ENCODE peak calls at places on chromosomes 2 and 18, in nine cellular contexts. One of them, this sample, is unnamed.

GRCh38 chr2:47225061-47225783 is 70.1 kb upstream of the STPG4 start:
- DNase-seq in Right ventricle myocardium inferior: peak; percentile 83
- DNase-seq in kidney epithelial cell: peak; percentile 80
- DNase-seq in Daoy: peak; percentile 91
- DNase-seq in WTC11: no peak
- DNase-seq in activated CD4-positive, alpha-beta T cell treated with anti-CD3 and anti-CD28 coated beads for 24 hours: no peak
- DNase-seq in amniotic stem cell: no peak
- DNase-seq in stimulated activated CD4-positive, alpha-beta T cell treated with anti-CD3 and anti-CD28 coated beads, Interleukin-2, amount 100 ng/mL, for 48 hours: no peak
- DNase-seq in kidney: peak; percentile 96
- DNase-seq in this sample: no peak

GRCh38 chr2:111119004-111119846 is 1.5 kb upstream of the BCL2L11 start:
- DNase-seq in amniotic stem cell: no peak
- DNase-seq in kidney epithelial cell: no peak
- DNase-seq in kidney: peak; percentile 78
- DNase-seq in activated CD4-positive, alpha-beta T cell treated with anti-CD3 and anti-CD28 coated beads for 24 hours: peak; percentile 9
- DNase-seq in Daoy: no peak
- DNase-seq in stimulated activated CD4-positive, alpha-beta T cell treated with anti-CD3 and anti-CD28 coated beads, Interleukin-2, amount 100 ng/mL, for 48 hours: peak; percentile 25
- DNase-seq in Right ventricle myocardium inferior: peak; percentile 80
- DNase-seq in WTC11: peak; percentile 40
- DNase-seq in this sample: peak; percentile 17

GRCh38 chr2:24819442-24820174 is 26.4 kb downstream of the CENPO start:
- DNase-seq in stimulated activated CD4-positive, alpha-beta T cell treated with anti-CD3 and anti-CD28 coated beads, Interleukin-2, amount 100 ng/mL, for 48 hours: no peak
- DNase-seq in Daoy: no peak
- DNase-seq in kidney: peak; percentile 56
- DNase-seq in kidney epithelial cell: no peak
- DNase-seq in amniotic stem cell: no peak
- DNase-seq in Right ventricle myocardium inferior: no peak
- DNase-seq in activated CD4-positive, alpha-beta T cell treated with anti-CD3 and anti-CD28 coated beads for 24 hours: no peak
- DNase-seq in WTC11: no peak
- DNase-seq in this sample: no peak

GRCh38 chr2:61006486-61007105 is 10.9 kb upstream of the PEX13 start:
- DNase-seq in amniotic stem cell: no peak
- DNase-seq in kidney epithelial cell: no peak
- DNase-seq in Daoy: no peak
- DNase-seq in stimulated activated CD4-positive, alpha-beta T cell treated with anti-CD3 and anti-CD28 coated beads, Interleukin-2, amount 100 ng/mL, for 48 hours: no peak
- DNase-seq in activated CD4-positive, alpha-beta T cell treated with anti-CD3 and anti-CD28 coated beads for 24 hours: no peak
- DNase-seq in Right ventricle myocardium inferior: no peak
- DNase-seq in WTC11: no peak
- DNase-seq in kidney: no peak
- DNase-seq in this sample: no peak

GRCh38 chr2:234606906-234607305 is 110.0 kb upstream of the ARL4C start:
- DNase-seq in Right ventricle myocardium inferior: no peak
- DNase-seq in WTC11: no peak
- DNase-seq in kidney epithelial cell: peak; percentile 86
- DNase-seq in kidney: no peak
- DNase-seq in stimulated activated CD4-positive, alpha-beta T cell treated with anti-CD3 and anti-CD28 coated beads, Interleukin-2, amount 100 ng/mL, for 48 hours: no peak
- DNase-seq in amniotic stem cell: no peak
- DNase-seq in Daoy: no peak
- DNase-seq in activated CD4-positive, alpha-beta T cell treated with anti-CD3 and anti-CD28 coated beads for 24 hours: no peak
- DNase-seq in this sample: no peak

GRCh38 chr18:74290831-74291770 is 662 bp downstream of the CYB5A start:
- DNase-seq in Right ventricle myocardium inferior: no peak
- DNase-seq in kidney: peak; percentile 81
- DNase-seq in WTC11: peak; percentile 77
- DNase-seq in activated CD4-positive, alpha-beta T cell treated with anti-CD3 and anti-CD28 coated beads for 24 hours: no peak
- DNase-seq in Daoy: no peak
- DNase-seq in amniotic stem cell: no peak
- DNase-seq in kidney epithelial cell: no peak
- DNase-seq in stimulated activated CD4-positive, alpha-beta T cell treated with anti-CD3 and anti-CD28 coated beads, Interleukin-2, amount 100 ng/mL, for 48 hours: no peak
- DNase-seq in this sample: peak; percentile 9

GRCh38 chr2:135174802-135175093 is 122.7 kb downstream of the RAB3GAP1 start:
- DNase-seq in amniotic stem cell: no peak
- DNase-seq in WTC11: no peak
- DNase-seq in Right ventricle myocardium inferior: no peak
- DNase-seq in Daoy: no peak
- DNase-seq in kidney epithelial cell: no peak
- DNase-seq in activated CD4-positive, alpha-beta T cell treated with anti-CD3 and anti-CD28 coated beads for 24 hours: no peak
- DNase-seq in kidney: no peak
- DNase-seq in stimulated activated CD4-positive, alpha-beta T cell treated with anti-CD3 and anti-CD28 coated beads, Interleukin-2, amount 100 ng/mL, for 48 hours: no peak
- DNase-seq in this sample: no peak

GRCh38 chr2:760001-760400 is 82.8 kb upstream of the TMEM18 start:
- DNase-seq in activated CD4-positive, alpha-beta T cell treated with anti-CD3 and anti-CD28 coated beads for 24 hours: no peak
- DNase-seq in amniotic stem cell: no peak
- DNase-seq in Right ventricle myocardium inferior: no peak
- DNase-seq in kidney epithelial cell: no peak
- DNase-seq in kidney: no peak
- DNase-seq in WTC11: no peak
- DNase-seq in stimulated activated CD4-positive, alpha-beta T cell treated with anti-CD3 and anti-CD28 coated beads, Interleukin-2, amount 100 ng/mL, for 48 hours: no peak
- DNase-seq in Daoy: no peak
- DNase-seq in this sample: no peak

GRCh38 chr2:41873102-41873501 is 174.7 kb upstream of the PKDCC start:
- DNase-seq in amniotic stem cell: no peak
- DNase-seq in stimulated activated CD4-positive, alpha-beta T cell treated with anti-CD3 and anti-CD28 coated beads, Interleukin-2, amount 100 ng/mL, for 48 hours: no peak
- DNase-seq in WTC11: no peak
- DNase-seq in Daoy: no peak
- DNase-seq in kidney epithelial cell: no peak
- DNase-seq in kidney: no peak
- DNase-seq in activated CD4-positive, alpha-beta T cell treated with anti-CD3 and anti-CD28 coated beads for 24 hours: no peak
- DNase-seq in Right ventricle myocardium inferior: no peak
- DNase-seq in this sample: no peak

GRCh38 chr2:73999881-74000597 is 15.3 kb downstream of the TET3 start:
- DNase-seq in stimulated activated CD4-positive, alpha-beta T cell treated with anti-CD3 and anti-CD28 coated beads, Interleukin-2, amount 100 ng/mL, for 48 hours: no peak
- DNase-seq in activated CD4-positive, alpha-beta T cell treated with anti-CD3 and anti-CD28 coated beads for 24 hours: no peak
- DNase-seq in amniotic stem cell: no peak
- DNase-seq in WTC11: no peak
- DNase-seq in kidney: no peak
- DNase-seq in Daoy: no peak
- DNase-seq in Right ventricle myocardium inferior: no peak
- DNase-seq in kidney epithelial cell: no peak
- DNase-seq in this sample: no peak

GRCh38 chr2:107809835-107810234 is 16.9 kb upstream of the RGPD4 start:
- DNase-seq in Daoy: no peak
- DNase-seq in WTC11: no peak
- DNase-seq in activated CD4-positive, alpha-beta T cell treated with anti-CD3 and anti-CD28 coated beads for 24 hours: no peak
- DNase-seq in kidney: no peak
- DNase-seq in amniotic stem cell: no peak
- DNase-seq in kidney epithelial cell: no peak
- DNase-seq in Right ventricle myocardium inferior: no peak
- DNase-seq in stimulated activated CD4-positive, alpha-beta T cell treated with anti-CD3 and anti-CD28 coated beads, Interleukin-2, amount 100 ng/mL, for 48 hours: no peak
- DNase-seq in this sample: no peak

GRCh38 chr2:239934571-239935171 is 90.5 kb downstream of the NDUFA10 start:
- DNase-seq in Right ventricle myocardium inferior: no peak
- DNase-seq in WTC11: peak; percentile 81
- DNase-seq in stimulated activated CD4-positive, alpha-beta T cell treated with anti-CD3 and anti-CD28 coated beads, Interleukin-2, amount 100 ng/mL, for 48 hours: peak; percentile 59
- DNase-seq in activated CD4-positive, alpha-beta T cell treated with anti-CD3 and anti-CD28 coated beads for 24 hours: peak; percentile 48
- DNase-seq in amniotic stem cell: no peak
- DNase-seq in Daoy: no peak
- DNase-seq in kidney epithelial cell: no peak
- DNase-seq in kidney: peak; percentile 73
- DNase-seq in this sample: peak; percentile 53

GRCh38 chr2:99679518-99679917 is 189.7 kb upstream of the REV1 start:
- DNase-seq in Daoy: no peak
- DNase-seq in WTC11: no peak
- DNase-seq in kidney epithelial cell: no peak
- DNase-seq in amniotic stem cell: no peak
- DNase-seq in kidney: no peak
- DNase-seq in stimulated activated CD4-positive, alpha-beta T cell treated with anti-CD3 and anti-CD28 coated beads, Interleukin-2, amount 100 ng/mL, for 48 hours: no peak
- DNase-seq in activated CD4-positive, alpha-beta T cell treated with anti-CD3 and anti-CD28 coated beads for 24 hours: no peak
- DNase-seq in Right ventricle myocardium inferior: no peak
- DNase-seq in this sample: no peak

GRCh38 chr2:239227111-239227581 is 173.7 kb downstream of the HDAC4 start:
- DNase-seq in kidney epithelial cell: no peak
- DNase-seq in amniotic stem cell: no peak
- DNase-seq in Right ventricle myocardium inferior: no peak
- DNase-seq in stimulated activated CD4-positive, alpha-beta T cell treated with anti-CD3 and anti-CD28 coated beads, Interleukin-2, amount 100 ng/mL, for 48 hours: no peak
- DNase-seq in WTC11: no peak
- DNase-seq in activated CD4-positive, alpha-beta T cell treated with anti-CD3 and anti-CD28 coated beads for 24 hours: no peak
- DNase-seq in kidney: no peak
- DNase-seq in Daoy: no peak
- DNase-seq in this sample: no peak

GRCh38 chr18:48452863-48453323 is 43.7 kb upstream of the ZBTB7C start:
- DNase-seq in Daoy: no peak
- DNase-seq in kidney epithelial cell: no peak
- DNase-seq in kidney: peak; percentile 84
- DNase-seq in stimulated activated CD4-positive, alpha-beta T cell treated with anti-CD3 and anti-CD28 coated beads, Interleukin-2, amount 100 ng/mL, for 48 hours: no peak
- DNase-seq in Right ventricle myocardium inferior: no peak
- DNase-seq in activated CD4-positive, alpha-beta T cell treated with anti-CD3 and anti-CD28 coated beads for 24 hours: no peak
- DNase-seq in WTC11: no peak
- DNase-seq in amniotic stem cell: no peak
- DNase-seq in this sample: no peak

GRCh38 chr2:239807568-239807967 is 217.6 kb downstream of the NDUFA10 start:
- DNase-seq in activated CD4-positive, alpha-beta T cell treated with anti-CD3 and anti-CD28 coated beads for 24 hours: no peak
- DNase-seq in Daoy: no peak
- DNase-seq in kidney: peak; percentile 44
- DNase-seq in kidney epithelial cell: no peak
- DNase-seq in WTC11: no peak
- DNase-seq in Right ventricle myocardium inferior: no peak
- DNase-seq in stimulated activated CD4-positive, alpha-beta T cell treated with anti-CD3 and anti-CD28 coated beads, Interleukin-2, amount 100 ng/mL, for 48 hours: no peak
- DNase-seq in amniotic stem cell: no peak
- DNase-seq in this sample: no peak

GRCh38 chr2:49973917-49974368 is 819.6 kb upstream of the FSHR start:
- DNase-seq in WTC11: peak; percentile 47
- DNase-seq in Right ventricle myocardium inferior: peak; percentile 82
- DNase-seq in Daoy: peak; percentile 2
- DNase-seq in kidney: peak; percentile 75
- DNase-seq in activated CD4-positive, alpha-beta T cell treated with anti-CD3 and anti-CD28 coated beads for 24 hours: peak; percentile 30
- DNase-seq in amniotic stem cell: no peak
- DNase-seq in kidney epithelial cell: peak; percentile 45
- DNase-seq in stimulated activated CD4-positive, alpha-beta T cell treated with anti-CD3 and anti-CD28 coated beads, Interleukin-2, amount 100 ng/mL, for 48 hours: peak; percentile 9
- DNase-seq in this sample: peak; percentile 29

GRCh38 chr18:13680612-13681011 is 45.7 kb downstream of the FAM210A start:
- DNase-seq in kidney: no peak
- DNase-seq in Daoy: peak; percentile 10
- DNase-seq in stimulated activated CD4-positive, alpha-beta T cell treated with anti-CD3 and anti-CD28 coated beads, Interleukin-2, amount 100 ng/mL, for 48 hours: no peak
- DNase-seq in Right ventricle myocardium inferior: no peak
- DNase-seq in WTC11: peak; percentile 54
- DNase-seq in amniotic stem cell: no peak
- DNase-seq in activated CD4-positive, alpha-beta T cell treated with anti-CD3 and anti-CD28 coated beads for 24 hours: no peak
- DNase-seq in kidney epithelial cell: no peak
- DNase-seq in this sample: no peak

GRCh38 chr2:189370719-189371118 is 70.6 kb upstream of the WDR75 start:
- DNase-seq in kidney: no peak
- DNase-seq in WTC11: no peak
- DNase-seq in amniotic stem cell: no peak
- DNase-seq in stimulated activated CD4-positive, alpha-beta T cell treated with anti-CD3 and anti-CD28 coated beads, Interleukin-2, amount 100 ng/mL, for 48 hours: no peak
- DNase-seq in activated CD4-positive, alpha-beta T cell treated with anti-CD3 and anti-CD28 coated beads for 24 hours: no peak
- DNase-seq in kidney epithelial cell: no peak
- DNase-seq in Daoy: peak; percentile 33
- DNase-seq in Right ventricle myocardium inferior: no peak
- DNase-seq in this sample: no peak

This sample was measured in activated gamma-delta T cell treated with Interleukin-2 at 50 U/mL for 16 hours.